ENCODE peak calls at places on chromosome 18, in nine cellular contexts. P, O, S, L, V, H, E, Y and A are unnamed samples.

GRCh38 chr18:31591628-31592027 is at the start of gene TTR:
- DNase-seq in P (no peak), O (no peak), S (no peak), L (no peak), V (no peak), H (no peak), E (no peak), Y (no peak), A (no peak)

GRCh38 chr18:63339920-63340484 is 20.4 kb upstream of the BCL2 start:
- DNase-seq in P (no peak), O (peak), S (peak), L (no peak), V (no peak), H (no peak), E (no peak), Y (peak), A (peak)

GRCh38 chr18:77055429-77056310 is 76.9 kb downstream of the MBP start:
- DNase-seq in P (no peak), O (peak), S (no peak), L (no peak), V (no peak), H (peak), E (no peak), Y (no peak), A (no peak)

GRCh38 chr18:80148316-80149199 is 39.5 kb downstream of the ADNP2 start:
- DNase-seq in P (no peak), O (no peak), S (no peak), L (no peak), V (no peak), H (no peak), E (no peak), Y (no peak), A (no peak)

GRCh38 chr18:12287684-12288405 is 20.2 kb upstream of the TUBB6 start:
- DNase-seq in P (peak), O (peak), S (peak), L (peak), V (no peak), H (peak), E (no peak), Y (peak), A (peak)

GRCh38 chr18:79845164-79845563 is 47.4 kb downstream of the KCNG2 start:
- DNase-seq in P (no peak), O (no peak), S (no peak), L (no peak), V (no peak), H (peak), E (no peak), Y (no peak), A (no peak)

GRCh38 chr18:79454034-79454735 is 58.5 kb downstream of the NFATC1 start:
- DNase-seq in P (peak), O (no peak), S (no peak), L (no peak), V (peak), H (no peak), E (no peak), Y (no peak), A (no peak)

GRCh38 chr18:56789004-56789888 is 138.1 kb downstream of the WDR7 start:
- DNase-seq in P (no peak), O (peak), S (peak), L (no peak), V (no peak), H (no peak), E (peak), Y (peak), A (peak)

GRCh38 chr18:39799010-39799409 is 2156.0 kb upstream of the PIK3C3 start:
- DNase-seq in P (no peak), O (no peak), S (no peak), L (no peak), V (no peak), H (no peak), E (no peak), Y (no peak), A (peak)

GRCh38 chr18:29163596-29163995 is 986.7 kb upstream of the CDH2 start:
- DNase-seq in P (no peak), O (no peak), S (no peak), L (no peak), V (no peak), H (no peak), E (no peak), Y (no peak), A (no peak)

GRCh38 chr18:67242001-67242400 is 274.5 kb downstream of the DSEL start:
- DNase-seq in P (no peak), O (no peak), S (no peak), L (no peak), V (no peak), H (no peak), E (no peak), Y (no peak), A (no peak)

GRCh38 chr18:32588191-32588590 is 117.5 kb upstream of the GAREM1 start:
- DNase-seq in P (no peak), O (no peak), S (no peak), L (no peak), V (no peak), H (no peak), E (no peak), Y (no peak), A (no peak)

GRCh38 chr18:45103319-45104070 is 422.8 kb downstream of the SETBP1 start:
- DNase-seq in P (no peak), O (no peak), S (no peak), L (no peak), V (no peak), H (no peak), E (no peak), Y (no peak), A (no peak)

GRCh38 chr18:48100712-48101165 is 170.3 kb upstream of the SMAD2 start:
- DNase-seq in P (no peak), O (no peak), S (peak), L (no peak), V (no peak), H (no peak), E (no peak), Y (peak), A (peak)

GRCh38 chr18:60668583-60668982 is 296.0 kb upstream of the MC4R start:
- DNase-seq in P (no peak), O (no peak), S (no peak), L (no peak), V (no peak), H (no peak), E (no peak), Y (no peak), A (no peak)

GRCh38 chr18:28791101-28791500 is 614.2 kb upstream of the CDH2 start:
- DNase-seq in P (no peak), O (no peak), S (no peak), L (no peak), V (no peak), H (no peak), E (no peak), Y (no peak), A (no peak)

GRCh38 chr18:5543854-5544389 is at the start of gene EPB41L3:
- DNase-seq in P (peak), O (no peak), S (peak), L (no peak), V (no peak), H (no peak), E (no peak), Y (peak), A (peak)

GRCh38 chr18:55857961-55858360 is 270.0 kb upstream of the TCF4 start:
- DNase-seq in P (no peak), O (peak), S (no peak), L (no peak), V (no peak), H (no peak), E (no peak), Y (peak), A (no peak)

GRCh38 chr18:73805991-73806390 is 341.6 kb downstream of the FBXO15 start:
- DNase-seq in P (no peak), O (no peak), S (no peak), L (no peak), V (no peak), H (no peak), E (no peak), Y (no peak), A (no peak)

GRCh38 chr18:49582579-49582978 is 20.7 kb downstream of the LIPG start:
- DNase-seq in P (no peak), O (peak), S (no peak), L (no peak), V (no peak), H (no peak), E (no peak), Y (no peak), A (no peak)

GRCh38 chr18:55419939-55420664 is 167.9 kb downstream of the TCF4 start:
- DNase-seq in P (no peak), O (peak), S (no peak), L (no peak), V (no peak), H (no peak), E (no peak), Y (no peak), A (no peak)

GRCh38 chr18:74715306-74715705 is 117.6 kb downstream of the ZNF407 start:
- DNase-seq in P (no peak), O (no peak), S (no peak), L (no peak), V (no peak), H (no peak), E (no peak), Y (no peak), A (no peak)

GRCh38 chr18:49966090-49966489 is 152.8 kb upstream of the ACAA2 start:
- DNase-seq in P (no peak), O (no peak), S (no peak), L (peak), V (no peak), H (no peak), E (no peak), Y (no peak), A (no peak)

GRCh38 chr18:79560042-79560860 is 119.4 kb upstream of the CTDP1 start:
- DNase-seq in P (no peak), O (no peak), S (peak), L (no peak), V (no peak), H (peak), E (no peak), Y (no peak), A (no peak)

GRCh38 chr18:69727912-69728572 is 219.6 kb downstream of the CD226 start:
- DNase-seq in P (no peak), O (no peak), S (no peak), L (no peak), V (no peak), H (no peak), E (no peak), Y (peak), A (no peak)

GRCh38 chr18:78782951-78783563 is 196.6 kb upstream of the SALL3 start:
- DNase-seq in P (no peak), O (no peak), S (no peak), L (no peak), V (no peak), H (peak), E (no peak), Y (no peak), A (no peak)

GRCh38 chr18:21912339-21913239 is 172.0 kb downstream of the MIB1 start:
- DNase-seq in P (no peak), O (no peak), S (no peak), L (no peak), V (no peak), H (no peak), E (no peak), Y (no peak), A (no peak)
- TF ChIP-seq CTCF in P (peak), O (no peak), S (peak), L (no peak), V (no peak), H (no peak), E (peak), Y (no peak), A (no peak)

GRCh38 chr18:51028201-51028805 is 1.7 kb upstream of the SMAD4 start:
- DNase-seq in P (no peak), O (no peak), S (no peak), L (no peak), V (no peak), H (no peak), E (no peak), Y (peak), A (no peak)

GRCh38 chr18:51030537-51031258 is 685 bp downstream of the SMAD4 start:
- DNase-seq in P (peak), O (peak), S (peak), L (no peak), V (no peak), H (peak), E (no peak), Y (peak), A (peak)

GRCh38 chr18:51029378-51029693 is 677 bp upstream of the SMAD4 start:
- DNase-seq in P (no peak), O (no peak), S (no peak), L (no peak), V (no peak), H (no peak), E (no peak), Y (no peak), A (peak)

GRCh38 chr18:51032193-51032592 is 2.2 kb downstream of the SMAD4 start:
- DNase-seq in P (no peak), O (no peak), S (no peak), L (no peak), V (no peak), H (no peak), E (no peak), Y (no peak), A (no peak)

GRCh38 chr18:51029694-51030536 is at the start of gene SMAD4:
- DNase-seq in P (peak), O (peak), S (peak), L (peak), V (peak), H (peak), E (peak), Y (peak), A (peak)
- TF ChIP-seq CTCF in P (no peak), O (no peak), S (no peak), L (no peak), V (no peak), H (no peak), E (no peak), Y (no peak), A (no peak)

GRCh38 chr18:52339891-52340371 is at the start of gene DCC:
- DNase-seq in P (no peak), O (no peak), S (peak), L (no peak), V (no peak), H (no peak), E (no peak), Y (peak), A (peak)
- TF ChIP-seq CTCF in P (peak), O (no peak), S (peak), L (peak), V (no peak), H (no peak), E (peak), Y (peak), A (no peak)

GRCh38 chr18:41378628-41379027 is 576.4 kb upstream of the PIK3C3 start:
- DNase-seq in P (no peak), O (peak), S (no peak), L (no peak), V (no peak), H (no peak), E (peak), Y (peak), A (no peak)
- TF ChIP-seq CTCF in P (no peak), O (peak), S (peak), L (no peak), V (no peak), H (no peak), E (peak), Y (peak), A (no peak)

GRCh38 chr18:35497006-35497333 is 790 bp downstream of the INO80C start:
- DNase-seq in P (no peak), O (peak), S (no peak), L (no peak), V (no peak), H (no peak), E (no peak), Y (no peak), A (no peak)

GRCh38 chr18:35495821-35496368 is 1.9 kb downstream of the INO80C start:
- DNase-seq in P (no peak), O (peak), S (no peak), L (no peak), V (no peak), H (no peak), E (no peak), Y (no peak), A (no peak)

GRCh38 chr18:35500113-35500512 is 2.4 kb upstream of the INO80C start:
- DNase-seq in P (no peak), O (no peak), S (no peak), L (no peak), V (no peak), H (no peak), E (no peak), Y (no peak), A (no peak)

GRCh38 chr18:35494281-35494825 is 3.4 kb downstream of the INO80C start:
- DNase-seq in P (no peak), O (no peak), S (no peak), L (no peak), V (no peak), H (no peak), E (no peak), Y (no peak), A (no peak)

DNA sequence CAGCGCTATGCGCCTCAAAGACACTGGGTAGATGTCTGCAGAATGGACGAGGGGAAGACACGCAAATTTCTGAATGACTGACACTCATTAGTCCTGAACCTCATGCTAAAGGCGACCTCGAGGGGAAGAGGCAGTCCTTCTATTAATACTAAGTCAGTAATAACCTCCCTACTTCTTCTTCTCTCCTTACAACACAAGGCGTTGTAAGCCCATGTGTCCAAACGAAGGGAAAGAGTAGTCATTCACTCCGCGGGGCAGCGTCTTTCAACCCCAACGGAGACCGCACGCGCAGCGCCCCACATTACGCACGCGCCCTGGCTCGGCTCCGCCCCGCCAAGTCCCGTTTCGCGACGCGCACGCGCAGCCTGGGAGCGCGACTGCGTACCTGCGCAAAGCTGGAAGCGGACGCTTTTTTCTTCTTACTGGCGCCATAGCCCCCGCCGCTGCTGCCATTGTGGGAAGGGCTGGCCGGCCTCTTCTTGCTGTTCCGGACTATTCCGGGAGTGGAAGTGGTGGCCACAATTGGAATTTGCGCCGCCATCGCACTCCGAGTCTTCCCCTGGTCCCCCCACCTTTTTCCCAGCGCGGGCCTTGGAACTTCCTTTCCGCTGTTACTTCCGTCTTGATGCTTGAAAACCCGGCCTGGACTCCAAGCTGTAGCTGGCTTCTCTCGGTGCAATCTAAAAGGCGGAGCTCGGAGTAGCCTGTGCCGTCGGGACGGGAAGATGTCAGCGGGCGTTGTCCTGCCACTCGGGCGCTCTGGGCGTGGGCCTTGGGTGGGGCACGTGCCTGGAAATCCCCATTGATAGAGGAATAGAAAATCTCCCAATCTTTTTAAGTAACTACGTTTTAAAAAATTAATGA is at the start of gene INO80C:
- DNase-seq in P (peak), O (peak), S (peak), L (peak), V (peak), H (peak), E (peak), Y (peak), A (peak)
- TF ChIP-seq CTCF in P (no peak), O (no peak), S (no peak), L (no peak), V (no peak), H (no peak), E (no peak), Y (no peak), A (no peak)